ENCODE peak calls at places on chromosomes 2 and 18, in seven cellular contexts. P is A549, R is B cell, Q is left lung, S is GM06990, C is ascending aorta, F is cardiac muscle cell. M is an unnamed sample.

GRCh38 chr2:133591164-133591563 is 22.9 kb upstream of the NCKAP5 start:
- DNase-seq in P (no peak), R (no peak), Q (no peak), S (no peak), C (no peak), F (peak; percentile 32), M (no peak)

GRCh38 chr18:47881752-47882455 is 48.6 kb downstream of the SMAD2 start:
- DNase-seq in P (peak; percentile 64), R (no peak), Q (peak; percentile 17), S (no peak), C (no peak), F (peak; percentile 72), M (peak; percentile 29)

GRCh38 chr2:218081695-218082094 is 12.6 kb downstream of the RUFY4 start:
- DNase-seq in P (no peak), R (no peak), Q (no peak), S (no peak), C (peak; percentile 46), F (peak; percentile 75), M (no peak)

GRCh38 chr2:105397025-105397722 is 1.7 kb downstream of the FHL2 start:
- DNase-seq in P (peak; percentile 59), R (no peak), Q (no peak), S (no peak), C (peak; percentile 56), F (peak; percentile 60), M (no peak)

GRCh38 chr2:47226124-47227040 is 71.3 kb upstream of the STPG4 start:
- DNase-seq in P (no peak), R (peak; percentile 27), Q (no peak), S (no peak), C (no peak), F (no peak), M (no peak)

GRCh38 chr18:11149441-11150270 is at the start of gene PIEZO2:
- DNase-seq in P (peak; percentile 14), R (no peak), Q (peak; percentile 83), S (peak; percentile 95), C (peak; percentile 82), F (peak; percentile 88), M (no peak)

GRCh38 chr18:52392160-52392559 is 52.2 kb downstream of the DCC start:
- DNase-seq in P (no peak), R (no peak), Q (no peak), S (peak; percentile 49), C (no peak), F (no peak), M (no peak)

GRCh38 chr2:228983700-228984099 is 287.4 kb downstream of the PID1 start:
- DNase-seq in P (no peak), R (no peak), Q (no peak), S (no peak), C (no peak), F (no peak), M (no peak)

GRCh38 chr2:106175084-106175850 is 18.8 kb downstream of the UXS1 start:
- DNase-seq in P (no peak), R (no peak), Q (no peak), S (no peak), C (no peak), F (no peak), M (no peak)

GRCh38 chr2:27735263-27735904 is 36.1 kb upstream of the MRPL33 start:
- DNase-seq in P (no peak), R (peak; percentile 17), Q (peak; percentile 92), S (no peak), C (peak; percentile 94), F (peak; percentile 90), M (no peak)

GRCh38 chr2:68935471-68935870 is 17.2 kb downstream of the GKN2 start:
- DNase-seq in P (no peak), R (no peak), Q (no peak), S (no peak), C (no peak), F (no peak), M (no peak)

GRCh38 chr2:68119504-68119903 is 38.2 kb upstream of the PNO1 start:
- DNase-seq in P (no peak), R (no peak), Q (no peak), S (no peak), C (no peak), F (no peak), M (no peak)

GRCh38 chr2:99682280-99683060 is 192.7 kb upstream of the REV1 start:
- DNase-seq in P (no peak), R (no peak), Q (no peak), S (no peak), C (no peak), F (peak; percentile 36), M (no peak)

GRCh38 chr2:23484163-23484740 is 99.3 kb downstream of the KLHL29 start:
- DNase-seq in P (no peak), R (no peak), Q (no peak), S (no peak), C (no peak), F (no peak), M (no peak)

GRCh38 chr2:23482607-23483006 is 97.6 kb downstream of the KLHL29 start:
- DNase-seq in P (no peak), R (no peak), Q (no peak), S (no peak), C (no peak), F (no peak), M (no peak)

GRCh38 chr2:23484767-23485166 is 99.8 kb downstream of the KLHL29 start:
- DNase-seq in P (no peak), R (no peak), Q (no peak), S (no peak), C (no peak), F (no peak), M (no peak)

GRCh38 chr2:23480991-23481797 is 96.2 kb downstream of the KLHL29 start:
- DNase-seq in P (peak; percentile 72), R (no peak), Q (no peak), S (no peak), C (no peak), F (peak; percentile 83), M (peak; percentile 67)

DNA sequence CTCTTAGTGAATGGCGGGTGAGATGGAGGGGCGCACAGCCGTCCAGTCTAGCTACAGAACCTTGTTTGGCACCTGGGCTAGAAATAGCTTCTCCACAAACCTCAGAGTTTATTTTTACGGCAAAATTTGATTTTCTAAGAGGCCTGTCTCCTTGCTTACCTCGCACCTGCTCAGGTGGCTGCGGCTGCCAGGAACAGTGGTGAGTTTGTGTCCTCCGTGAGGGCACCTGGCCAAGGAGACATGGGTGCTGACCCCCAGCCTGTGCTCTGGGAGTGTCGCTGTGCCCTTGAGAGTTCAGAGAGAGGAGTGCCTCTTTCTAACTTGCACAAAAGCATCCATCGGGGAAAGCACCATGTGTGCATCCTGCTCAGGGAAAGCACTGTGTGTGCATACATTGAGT is 97.2 kb downstream of the KLHL29 start:
- DNase-seq in P (no peak), R (no peak), Q (no peak), S (no peak), C (no peak), F (no peak), M (no peak)
- TF ChIP-seq CTCF in P (no peak), R (no peak), Q (no peak), S (no peak), C (no peak), F (no peak), M (no peak)

GRCh38 chr2:240579771-240580614 is 6.5 kb upstream of the CAPN10 start:
- DNase-seq in P (peak; percentile 82), R (peak; percentile 56), Q (peak; percentile 90), S (peak; percentile 88), C (peak; percentile 86), F (peak; percentile 94), M (no peak)
- TF ChIP-seq CTCF in P (no peak), R (peak; percentile 13), Q (peak; percentile 26), S (peak; percentile 82), C (no peak), F (peak; percentile 1), M (no peak)

DNA sequence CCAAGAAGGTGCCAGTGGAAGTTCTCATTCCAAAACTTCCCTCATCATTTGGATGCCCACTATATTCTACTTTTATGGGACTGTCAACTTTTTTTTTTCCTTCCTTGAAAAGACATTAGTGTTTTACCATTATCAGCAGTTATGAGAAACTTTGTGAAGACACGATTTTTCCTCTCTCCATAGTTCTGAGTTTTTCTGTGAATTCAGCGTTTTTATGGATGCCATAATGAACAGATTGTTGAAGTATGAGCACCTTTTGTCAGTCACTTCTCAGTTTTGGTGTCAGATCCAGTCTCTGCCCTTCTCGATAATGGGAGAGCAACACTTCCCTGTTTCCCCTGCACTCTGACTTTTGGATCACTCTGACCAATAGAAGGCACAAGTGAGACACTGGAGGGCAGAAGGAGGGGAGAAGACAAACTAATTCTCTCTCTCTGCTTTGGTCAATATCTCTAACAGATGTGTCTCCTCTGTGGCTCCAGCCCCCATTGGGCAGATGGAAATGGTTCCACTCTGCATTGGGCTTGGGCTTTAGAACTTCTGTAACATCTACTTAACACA is 53.5 kb upstream of the FN1 start:
- DNase-seq in P (no peak), R (no peak), Q (no peak), S (no peak), C (no peak), F (no peak), M (no peak)
- TF ChIP-seq CTCF in P (peak; percentile 9), R (no peak), Q (no peak), S (no peak), C (no peak), F (no peak), M (no peak)

GRCh38 chr2:54347622-54348021 is 91.6 kb upstream of the TSPYL6 start:
- DNase-seq in P (no peak), R (no peak), Q (no peak), S (no peak), C (no peak), F (no peak), M (no peak)

GRCh38 chr2:54342603-54343002 is 86.6 kb upstream of the TSPYL6 start:
- DNase-seq in P (no peak), R (no peak), Q (no peak), S (no peak), C (no peak), F (no peak), M (no peak)

GRCh38 chr2:54336977-54337255 is 80.9 kb upstream of the TSPYL6 start:
- DNase-seq in P (no peak), R (no peak), Q (no peak), S (no peak), C (no peak), F (no peak), M (no peak)

GRCh38 chr2:54336136-54336976 is 80.3 kb upstream of the TSPYL6 start:
- DNase-seq in P (no peak), R (no peak), Q (no peak), S (no peak), C (no peak), F (peak; percentile 50), M (no peak)

GRCh38 chr2:54341656-54342055 is 85.6 kb upstream of the TSPYL6 start:
- DNase-seq in P (no peak), R (no peak), Q (no peak), S (no peak), C (no peak), F (peak; percentile 37), M (no peak)
- TF ChIP-seq CTCF in P (peak; percentile 32), R (no peak), Q (no peak), S (peak; percentile 29), C (no peak), F (peak; percentile 42), M (no peak)

DNA sequence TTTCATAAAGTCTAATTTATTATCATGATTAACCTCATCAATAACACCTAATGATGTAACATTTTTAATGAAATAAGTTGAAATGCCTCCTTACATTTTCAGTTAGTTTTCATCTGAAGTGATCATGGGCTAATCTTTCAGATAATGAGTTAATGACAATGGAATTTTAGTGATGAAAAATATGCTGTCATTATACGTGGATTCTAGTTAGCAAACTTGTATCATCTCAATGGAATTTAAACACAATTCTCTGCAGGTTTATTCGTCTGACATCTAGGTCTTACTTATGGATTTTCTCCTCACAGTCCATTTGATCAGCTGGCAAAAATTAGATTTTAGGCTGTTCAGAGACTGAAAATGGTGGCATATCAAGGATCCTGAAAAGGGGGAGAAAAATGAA is 885.0 kb downstream of the SLC4A3 start:
- DNase-seq in P (no peak), R (no peak), Q (no peak), S (no peak), C (no peak), F (peak; percentile 37), M (no peak)
- TF ChIP-seq CTCF in P (no peak), R (no peak), Q (no peak), S (no peak), C (no peak), F (no peak), M (no peak)